ENCODE peak calls at places on chromosomes 4 and X, in five cellular contexts. V is NCI-H1694, T is astrocyte of the spinal cord, M is M059J, N is B cell. F is an unnamed sample.

GRCh38 chr4:72208421-72209075 is 176.7 kb downstream of the NPFFR2 start:
- DNase-seq in V (no peak), T (no peak), M (no peak), N (no peak), F (peak)

GRCh38 chr4:134708026-134708425 is 506.4 kb upstream of the PABPC4L start:
- DNase-seq in V (no peak), T (no peak), M (no peak), N (no peak), F (no peak)

GRCh38 chrX:66110112-66110511 is 53.9 kb upstream of the HEPH start:
- DNase-seq in V (no peak), T (no peak), M (peak), N (peak), F (peak)

GRCh38 chr4:91812319-91812718 is 491.4 kb upstream of the GRID2 start:
- DNase-seq in V (no peak), T (no peak), M (no peak), N (no peak), F (no peak)

GRCh38 chr4:2671267-2671895 is 84.8 kb downstream of the TNIP2 start:
- DNase-seq in V (no peak), T (no peak), M (peak), N (no peak), F (no peak)

GRCh38 chr4:184740965-184741364 is 7.1 kb upstream of the CENPU start:
- DNase-seq in V (no peak), T (no peak), M (no peak), N (no peak), F (no peak)

GRCh38 chrX:151974336-151975227 is at the start of gene GABRE:
- DNase-seq in V (no peak), T (peak), M (peak), N (no peak), F (peak)

GRCh38 chr4:185238261-185238681 is 28.9 kb downstream of the SNX25 start:
- DNase-seq in V (no peak), T (no peak), M (peak), N (no peak), F (peak)

GRCh38 chr4:2996437-2996836 is 33.1 kb downstream of the GRK4 start:
- DNase-seq in V (no peak), T (no peak), M (no peak), N (no peak), F (no peak)

GRCh38 chr4:172942840-172943239 is 225.8 kb upstream of the GALNT7 start:
- DNase-seq in V (no peak), T (no peak), M (no peak), N (no peak), F (no peak)

GRCh38 chr4:123547167-123547817 is 150.7 kb downstream of the SPRY1 start:
- DNase-seq in V (no peak), T (no peak), M (no peak), N (no peak), F (no peak)

GRCh38 chr4:145829629-145830395 is 108.8 kb downstream of the ZNF827 start:
- DNase-seq in V (no peak), T (no peak), M (no peak), N (no peak), F (peak)

GRCh38 chr4:95701500-95701899 is 138.4 kb upstream of the PDHA2 start:
- DNase-seq in V (no peak), T (peak), M (peak), N (no peak), F (peak)

GRCh38 chrX:154805696-154806091 is 409 bp upstream of the MPP1 start:
- DNase-seq in V (no peak), T (peak), M (peak), N (no peak), F (peak)

GRCh38 chrX:102654696-102655095 is 3.4 kb downstream of the GPRASP1 start:
- DNase-seq in V (no peak), T (no peak), M (no peak), N (no peak), F (no peak)

GRCh38 chr4:52312722-52313121 is 261.6 kb downstream of the SPATA18 start:
- DNase-seq in V (no peak), T (no peak), M (no peak), N (no peak), F (no peak)